ENCODE peak calls at places on chromosomes 13 and 19, in eight cellular contexts. One of them, this sample, is unnamed.

GRCh38 chr13:23450340-23451046 is 17.0 kb upstream of the SACS start:
- DNase-seq in stimulated activated naive CD8-positive, alpha-beta T cell treated with anti-CD3 and anti-CD28 coated beads, Interleukin-15, Interleukin-2, amounts not matched to agents 100 U/mL and 50 U/mL, for 24 hours: no peak
- DNase-seq in stimulated activated CD4-positive, alpha-beta T cell treated with anti-CD3 and anti-CD28 coated beads, Interleukin-15, amount 100 ng/mL, for 1 hour: no peak
- DNase-seq in activated naive CD8-positive, alpha-beta T cell treated with anti-CD3 and anti-CD28 coated beads, Interleukin-2, amount 50 U/mL, for 16 hours: no peak
- DNase-seq in AG08395: no peak
- DNase-seq in AG04450: no peak
- DNase-seq in naive thymus-derived CD8-positive, alpha-beta T cell: no peak
- DNase-seq in WTC11: no peak
- DNase-seq in this sample: no peak

GRCh38 chr13:33250594-33250993 is 35.0 kb downstream of the STARD13 start:
- DNase-seq in stimulated activated naive CD8-positive, alpha-beta T cell treated with anti-CD3 and anti-CD28 coated beads, Interleukin-15, Interleukin-2, amounts not matched to agents 100 U/mL and 50 U/mL, for 24 hours: no peak
- DNase-seq in stimulated activated CD4-positive, alpha-beta T cell treated with anti-CD3 and anti-CD28 coated beads, Interleukin-15, amount 100 ng/mL, for 1 hour: no peak
- DNase-seq in activated naive CD8-positive, alpha-beta T cell treated with anti-CD3 and anti-CD28 coated beads, Interleukin-2, amount 50 U/mL, for 16 hours: no peak
- DNase-seq in AG08395: no peak
- DNase-seq in AG04450: no peak
- DNase-seq in naive thymus-derived CD8-positive, alpha-beta T cell: no peak
- DNase-seq in WTC11: no peak
- DNase-seq in this sample: no peak

GRCh38 chr19:18488838-18489626 is 32.8 kb downstream of the ELL start:
- DNase-seq in stimulated activated naive CD8-positive, alpha-beta T cell treated with anti-CD3 and anti-CD28 coated beads, Interleukin-15, Interleukin-2, amounts not matched to agents 100 U/mL and 50 U/mL, for 24 hours: no peak
- DNase-seq in stimulated activated CD4-positive, alpha-beta T cell treated with anti-CD3 and anti-CD28 coated beads, Interleukin-15, amount 100 ng/mL, for 1 hour: no peak
- DNase-seq in activated naive CD8-positive, alpha-beta T cell treated with anti-CD3 and anti-CD28 coated beads, Interleukin-2, amount 50 U/mL, for 16 hours: no peak
- DNase-seq in AG08395: no peak
- DNase-seq in AG04450: no peak
- DNase-seq in naive thymus-derived CD8-positive, alpha-beta T cell: no peak
- DNase-seq in WTC11: peak
- DNase-seq in this sample: no peak

GRCh38 chr13:62207388-62207787 is 791.7 kb upstream of the PCDH20 start:
- DNase-seq in stimulated activated naive CD8-positive, alpha-beta T cell treated with anti-CD3 and anti-CD28 coated beads, Interleukin-15, Interleukin-2, amounts not matched to agents 100 U/mL and 50 U/mL, for 24 hours: no peak
- DNase-seq in stimulated activated CD4-positive, alpha-beta T cell treated with anti-CD3 and anti-CD28 coated beads, Interleukin-15, amount 100 ng/mL, for 1 hour: no peak
- DNase-seq in activated naive CD8-positive, alpha-beta T cell treated with anti-CD3 and anti-CD28 coated beads, Interleukin-2, amount 50 U/mL, for 16 hours: no peak
- DNase-seq in AG08395: no peak
- DNase-seq in AG04450: no peak
- DNase-seq in naive thymus-derived CD8-positive, alpha-beta T cell: no peak
- DNase-seq in WTC11: no peak
- DNase-seq in this sample: no peak

GRCh38 chr13:100399455-100399854 is 189.1 kb downstream of the GGACT start:
- DNase-seq in stimulated activated naive CD8-positive, alpha-beta T cell treated with anti-CD3 and anti-CD28 coated beads, Interleukin-15, Interleukin-2, amounts not matched to agents 100 U/mL and 50 U/mL, for 24 hours: no peak
- DNase-seq in stimulated activated CD4-positive, alpha-beta T cell treated with anti-CD3 and anti-CD28 coated beads, Interleukin-15, amount 100 ng/mL, for 1 hour: no peak
- DNase-seq in activated naive CD8-positive, alpha-beta T cell treated with anti-CD3 and anti-CD28 coated beads, Interleukin-2, amount 50 U/mL, for 16 hours: no peak
- DNase-seq in AG08395: no peak
- DNase-seq in AG04450: no peak
- DNase-seq in naive thymus-derived CD8-positive, alpha-beta T cell: no peak
- DNase-seq in WTC11: no peak
- DNase-seq in this sample: no peak

GRCh38 chr13:41418027-41418426 is 39.3 kb upstream of the RGCC start:
- DNase-seq in stimulated activated naive CD8-positive, alpha-beta T cell treated with anti-CD3 and anti-CD28 coated beads, Interleukin-15, Interleukin-2, amounts not matched to agents 100 U/mL and 50 U/mL, for 24 hours: no peak
- DNase-seq in stimulated activated CD4-positive, alpha-beta T cell treated with anti-CD3 and anti-CD28 coated beads, Interleukin-15, amount 100 ng/mL, for 1 hour: no peak
- DNase-seq in activated naive CD8-positive, alpha-beta T cell treated with anti-CD3 and anti-CD28 coated beads, Interleukin-2, amount 50 U/mL, for 16 hours: no peak
- DNase-seq in AG08395: peak
- DNase-seq in AG04450: peak
- DNase-seq in naive thymus-derived CD8-positive, alpha-beta T cell: no peak
- DNase-seq in WTC11: no peak
- DNase-seq in this sample: peak

GRCh38 chr19:55986487-55986886 is at the start of gene NLRP5:
- DNase-seq in stimulated activated naive CD8-positive, alpha-beta T cell treated with anti-CD3 and anti-CD28 coated beads, Interleukin-15, Interleukin-2, amounts not matched to agents 100 U/mL and 50 U/mL, for 24 hours: no peak
- DNase-seq in stimulated activated CD4-positive, alpha-beta T cell treated with anti-CD3 and anti-CD28 coated beads, Interleukin-15, amount 100 ng/mL, for 1 hour: no peak
- DNase-seq in activated naive CD8-positive, alpha-beta T cell treated with anti-CD3 and anti-CD28 coated beads, Interleukin-2, amount 50 U/mL, for 16 hours: no peak
- DNase-seq in AG08395: no peak
- DNase-seq in AG04450: no peak
- DNase-seq in naive thymus-derived CD8-positive, alpha-beta T cell: no peak
- DNase-seq in WTC11: no peak
- DNase-seq in this sample: no peak

GRCh38 chr13:99975626-99976025 is 4.1 kb upstream of the ZIC5 start:
- DNase-seq in stimulated activated naive CD8-positive, alpha-beta T cell treated with anti-CD3 and anti-CD28 coated beads, Interleukin-15, Interleukin-2, amounts not matched to agents 100 U/mL and 50 U/mL, for 24 hours: no peak
- DNase-seq in stimulated activated CD4-positive, alpha-beta T cell treated with anti-CD3 and anti-CD28 coated beads, Interleukin-15, amount 100 ng/mL, for 1 hour: no peak
- DNase-seq in activated naive CD8-positive, alpha-beta T cell treated with anti-CD3 and anti-CD28 coated beads, Interleukin-2, amount 50 U/mL, for 16 hours: no peak
- DNase-seq in AG08395: no peak
- DNase-seq in AG04450: no peak
- DNase-seq in naive thymus-derived CD8-positive, alpha-beta T cell: no peak
- DNase-seq in WTC11: peak
- DNase-seq in this sample: no peak

GRCh38 chr19:17873661-17874422 is 2.1 kb downstream of the SLC5A5 start:
- DNase-seq in stimulated activated naive CD8-positive, alpha-beta T cell treated with anti-CD3 and anti-CD28 coated beads, Interleukin-15, Interleukin-2, amounts not matched to agents 100 U/mL and 50 U/mL, for 24 hours: peak
- DNase-seq in stimulated activated CD4-positive, alpha-beta T cell treated with anti-CD3 and anti-CD28 coated beads, Interleukin-15, amount 100 ng/mL, for 1 hour: peak
- DNase-seq in activated naive CD8-positive, alpha-beta T cell treated with anti-CD3 and anti-CD28 coated beads, Interleukin-2, amount 50 U/mL, for 16 hours: no peak
- DNase-seq in AG08395: peak
- DNase-seq in AG04450: no peak
- DNase-seq in naive thymus-derived CD8-positive, alpha-beta T cell: peak
- DNase-seq in WTC11: peak
- DNase-seq in this sample: no peak

GRCh38 chr13:40058757-40059236 is 403.3 kb downstream of the COG6 start:
- DNase-seq in stimulated activated naive CD8-positive, alpha-beta T cell treated with anti-CD3 and anti-CD28 coated beads, Interleukin-15, Interleukin-2, amounts not matched to agents 100 U/mL and 50 U/mL, for 24 hours: no peak
- DNase-seq in stimulated activated CD4-positive, alpha-beta T cell treated with anti-CD3 and anti-CD28 coated beads, Interleukin-15, amount 100 ng/mL, for 1 hour: no peak
- DNase-seq in activated naive CD8-positive, alpha-beta T cell treated with anti-CD3 and anti-CD28 coated beads, Interleukin-2, amount 50 U/mL, for 16 hours: no peak
- DNase-seq in AG08395: no peak
- DNase-seq in AG04450: no peak
- DNase-seq in naive thymus-derived CD8-positive, alpha-beta T cell: no peak
- DNase-seq in WTC11: no peak
- DNase-seq in this sample: no peak

GRCh38 chr19:35220315-35220921 is 8.1 kb downstream of the FAM187B start:
- DNase-seq in stimulated activated naive CD8-positive, alpha-beta T cell treated with anti-CD3 and anti-CD28 coated beads, Interleukin-15, Interleukin-2, amounts not matched to agents 100 U/mL and 50 U/mL, for 24 hours: peak
- DNase-seq in stimulated activated CD4-positive, alpha-beta T cell treated with anti-CD3 and anti-CD28 coated beads, Interleukin-15, amount 100 ng/mL, for 1 hour: no peak
- DNase-seq in activated naive CD8-positive, alpha-beta T cell treated with anti-CD3 and anti-CD28 coated beads, Interleukin-2, amount 50 U/mL, for 16 hours: no peak
- DNase-seq in AG08395: no peak
- DNase-seq in AG04450: no peak
- DNase-seq in naive thymus-derived CD8-positive, alpha-beta T cell: no peak
- DNase-seq in WTC11: no peak
- DNase-seq in this sample: no peak

GRCh38 chr19:57992841-57993240 is 9.8 kb downstream of the ZNF606 start:
- DNase-seq in stimulated activated naive CD8-positive, alpha-beta T cell treated with anti-CD3 and anti-CD28 coated beads, Interleukin-15, Interleukin-2, amounts not matched to agents 100 U/mL and 50 U/mL, for 24 hours: no peak
- DNase-seq in stimulated activated CD4-positive, alpha-beta T cell treated with anti-CD3 and anti-CD28 coated beads, Interleukin-15, amount 100 ng/mL, for 1 hour: no peak
- DNase-seq in activated naive CD8-positive, alpha-beta T cell treated with anti-CD3 and anti-CD28 coated beads, Interleukin-2, amount 50 U/mL, for 16 hours: no peak
- DNase-seq in AG08395: no peak
- DNase-seq in AG04450: no peak
- DNase-seq in naive thymus-derived CD8-positive, alpha-beta T cell: no peak
- DNase-seq in WTC11: no peak
- DNase-seq in this sample: no peak

GRCh38 chr13:72246396-72246795 is 379.4 kb upstream of the DACH1 start:
- DNase-seq in stimulated activated naive CD8-positive, alpha-beta T cell treated with anti-CD3 and anti-CD28 coated beads, Interleukin-15, Interleukin-2, amounts not matched to agents 100 U/mL and 50 U/mL, for 24 hours: no peak
- DNase-seq in stimulated activated CD4-positive, alpha-beta T cell treated with anti-CD3 and anti-CD28 coated beads, Interleukin-15, amount 100 ng/mL, for 1 hour: no peak
- DNase-seq in activated naive CD8-positive, alpha-beta T cell treated with anti-CD3 and anti-CD28 coated beads, Interleukin-2, amount 50 U/mL, for 16 hours: no peak
- DNase-seq in AG08395: peak
- DNase-seq in AG04450: no peak
- DNase-seq in naive thymus-derived CD8-positive, alpha-beta T cell: no peak
- DNase-seq in WTC11: no peak
- DNase-seq in this sample: no peak

GRCh38 chr13:23963947-23964346 is 66.6 kb upstream of the C1QTNF9B start:
- DNase-seq in stimulated activated naive CD8-positive, alpha-beta T cell treated with anti-CD3 and anti-CD28 coated beads, Interleukin-15, Interleukin-2, amounts not matched to agents 100 U/mL and 50 U/mL, for 24 hours: no peak
- DNase-seq in stimulated activated CD4-positive, alpha-beta T cell treated with anti-CD3 and anti-CD28 coated beads, Interleukin-15, amount 100 ng/mL, for 1 hour: no peak
- DNase-seq in activated naive CD8-positive, alpha-beta T cell treated with anti-CD3 and anti-CD28 coated beads, Interleukin-2, amount 50 U/mL, for 16 hours: no peak
- DNase-seq in AG08395: no peak
- DNase-seq in AG04450: no peak
- DNase-seq in naive thymus-derived CD8-positive, alpha-beta T cell: no peak
- DNase-seq in WTC11: no peak
- DNase-seq in this sample: no peak

GRCh38 chr13:51840141-51840540 is 4.8 kb downstream of the TMEM272 start:
- DNase-seq in stimulated activated naive CD8-positive, alpha-beta T cell treated with anti-CD3 and anti-CD28 coated beads, Interleukin-15, Interleukin-2, amounts not matched to agents 100 U/mL and 50 U/mL, for 24 hours: no peak
- DNase-seq in stimulated activated CD4-positive, alpha-beta T cell treated with anti-CD3 and anti-CD28 coated beads, Interleukin-15, amount 100 ng/mL, for 1 hour: no peak
- DNase-seq in activated naive CD8-positive, alpha-beta T cell treated with anti-CD3 and anti-CD28 coated beads, Interleukin-2, amount 50 U/mL, for 16 hours: no peak
- DNase-seq in AG08395: no peak
- DNase-seq in AG04450: no peak
- DNase-seq in naive thymus-derived CD8-positive, alpha-beta T cell: no peak
- DNase-seq in WTC11: no peak
- DNase-seq in this sample: no peak

GRCh38 chr19:46537136-46538097 is 41.8 kb upstream of the PNMA8B start:
- DNase-seq in stimulated activated naive CD8-positive, alpha-beta T cell treated with anti-CD3 and anti-CD28 coated beads, Interleukin-15, Interleukin-2, amounts not matched to agents 100 U/mL and 50 U/mL, for 24 hours: peak
- DNase-seq in stimulated activated CD4-positive, alpha-beta T cell treated with anti-CD3 and anti-CD28 coated beads, Interleukin-15, amount 100 ng/mL, for 1 hour: peak
- DNase-seq in activated naive CD8-positive, alpha-beta T cell treated with anti-CD3 and anti-CD28 coated beads, Interleukin-2, amount 50 U/mL, for 16 hours: peak
- DNase-seq in AG08395: peak
- DNase-seq in AG04450: no peak
- DNase-seq in naive thymus-derived CD8-positive, alpha-beta T cell: peak
- DNase-seq in WTC11: peak
- DNase-seq in this sample: no peak

GRCh38 chr19:48966541-48967345 is 1.6 kb downstream of the FTL start:
- DNase-seq in stimulated activated naive CD8-positive, alpha-beta T cell treated with anti-CD3 and anti-CD28 coated beads, Interleukin-15, Interleukin-2, amounts not matched to agents 100 U/mL and 50 U/mL, for 24 hours: no peak
- DNase-seq in stimulated activated CD4-positive, alpha-beta T cell treated with anti-CD3 and anti-CD28 coated beads, Interleukin-15, amount 100 ng/mL, for 1 hour: no peak
- DNase-seq in activated naive CD8-positive, alpha-beta T cell treated with anti-CD3 and anti-CD28 coated beads, Interleukin-2, amount 50 U/mL, for 16 hours: no peak
- DNase-seq in AG08395: no peak
- DNase-seq in AG04450: no peak
- DNase-seq in naive thymus-derived CD8-positive, alpha-beta T cell: no peak
- DNase-seq in WTC11: no peak
- DNase-seq in this sample: no peak

This sample was measured in HFF-Myc.